ENCODE peak calls at places on chromosomes 5 and 9, in four cellular contexts. T is brain microvascular endothelial cell; W is CD4-positive, alpha-beta memory T cell; E is WERI-Rb-1. D is an unnamed sample.

GRCh38 chr9:128150594-128151342 is 1.5 kb downstream of the LCN2 start:
- DNase-seq in T (no peak), W (no peak), E (peak), D (no peak)

GRCh38 chr5:170302729-170303501 is 5.3 kb upstream of the LCP2 start:
- DNase-seq in T (no peak), W (peak), E (no peak), D (no peak)

GRCh38 chr9:121217609-121218292 is 16.1 kb upstream of the RAB14 start:
- DNase-seq in T (peak), W (no peak), E (no peak), D (no peak)

GRCh38 chr5:3277590-3278196 is 317.9 kb upstream of the IRX1 start:
- DNase-seq in T (no peak), W (no peak), E (no peak), D (no peak)

GRCh38 chr9:89312154-89312616 is 1.2 kb downstream of the CKS2 start:
- DNase-seq in T (no peak), W (no peak), E (no peak), D (no peak)

GRCh38 chr9:132181796-132182521 is 20.1 kb downstream of the NTNG2 start:
- DNase-seq in T (no peak), W (no peak), E (peak), D (no peak)

GRCh38 chr5:136012041-136012804 is 16.6 kb upstream of the TGFBI start:
- DNase-seq in T (no peak), W (no peak), E (no peak), D (no peak)

GRCh38 chr5:66969963-66970362 is 226.6 kb downstream of the CD180 start:
- DNase-seq in T (no peak), W (no peak), E (no peak), D (no peak)

GRCh38 chr5:140674211-140674610 is 835 bp upstream of the DND1 start:
- DNase-seq in T (no peak), W (no peak), E (no peak), D (no peak)

DNA sequence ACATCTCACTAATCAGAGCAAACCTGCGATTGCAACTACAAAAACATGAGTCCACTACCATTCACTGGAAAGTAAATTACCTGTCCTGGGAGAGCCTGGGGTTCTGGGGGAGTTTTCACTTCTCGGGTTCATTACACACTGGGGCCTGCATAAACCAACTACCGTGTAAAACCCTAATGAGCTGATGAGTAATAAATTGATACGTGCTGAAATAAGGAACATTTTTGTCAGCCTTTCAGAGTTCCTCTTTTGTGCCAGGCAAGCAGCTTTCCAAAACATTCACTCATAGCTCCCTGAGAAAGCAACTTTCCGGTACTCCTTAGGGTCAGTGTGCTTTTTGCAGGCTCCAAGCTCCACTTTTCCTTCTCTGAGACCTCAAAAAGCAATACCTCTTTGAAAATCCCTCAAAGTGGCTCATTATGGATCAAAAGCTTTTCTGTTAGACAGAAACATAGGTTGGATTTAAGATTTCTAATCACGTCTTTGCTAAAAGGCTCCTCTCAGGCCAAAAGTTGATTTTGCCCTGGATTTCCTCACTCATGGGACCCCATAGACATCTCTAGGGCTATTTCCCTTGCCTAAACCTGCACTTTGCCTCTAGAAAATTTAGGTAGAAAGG is 74.9 kb downstream of the ST8SIA4 start:
- DNase-seq in T (no peak), W (no peak), E (no peak), D (no peak)
- H3K4me3 ChIP-seq in T (no peak), W (no peak), E (no peak), D (no peak)

GRCh38 chr9:70256123-70256551 is 2.6 kb upstream of the SMC5 start:
- DNase-seq in T (peak), W (no peak), E (no peak), D (peak)
- H3K4me3 ChIP-seq in T (peak), W (no peak), E (no peak), D (peak)

GRCh38 chr5:72281430-72281763 is 38.6 kb downstream of the MRPS27 start:
- DNase-seq in T (no peak), W (no peak), E (no peak), D (no peak)
- H3K4me3 ChIP-seq in T (no peak), W (no peak), E (no peak), D (no peak)

GRCh38 chr9:95462419-95463121 is 54.2 kb downstream of the PTCH1 start:
- DNase-seq in T (peak), W (peak), E (peak), D (peak)
- H3K4me3 ChIP-seq in T (peak), W (peak), E (peak), D (peak)

DNA sequence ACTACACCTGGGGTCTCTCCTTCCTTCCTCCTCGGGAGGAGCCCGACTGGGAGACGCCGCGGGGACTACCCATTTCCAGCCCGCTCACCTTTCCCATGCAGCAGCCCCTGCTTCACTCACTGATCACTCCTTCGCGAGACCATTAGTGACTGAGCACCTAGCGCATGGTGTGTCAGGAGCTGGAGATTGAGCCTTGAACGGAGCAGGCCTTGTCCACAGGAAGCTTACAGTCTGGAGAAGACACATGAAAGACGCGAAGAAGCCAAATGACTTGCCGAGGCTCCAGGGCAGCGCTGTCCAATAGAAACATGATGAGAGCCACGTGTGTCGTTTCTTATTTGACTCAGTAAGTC is 283 bp upstream of the CFAP90 start:
- DNase-seq in T (no peak), W (peak), E (no peak), D (no peak)
- H3K4me3 ChIP-seq in T (peak), W (no peak), E (peak), D (no peak)

DNA sequence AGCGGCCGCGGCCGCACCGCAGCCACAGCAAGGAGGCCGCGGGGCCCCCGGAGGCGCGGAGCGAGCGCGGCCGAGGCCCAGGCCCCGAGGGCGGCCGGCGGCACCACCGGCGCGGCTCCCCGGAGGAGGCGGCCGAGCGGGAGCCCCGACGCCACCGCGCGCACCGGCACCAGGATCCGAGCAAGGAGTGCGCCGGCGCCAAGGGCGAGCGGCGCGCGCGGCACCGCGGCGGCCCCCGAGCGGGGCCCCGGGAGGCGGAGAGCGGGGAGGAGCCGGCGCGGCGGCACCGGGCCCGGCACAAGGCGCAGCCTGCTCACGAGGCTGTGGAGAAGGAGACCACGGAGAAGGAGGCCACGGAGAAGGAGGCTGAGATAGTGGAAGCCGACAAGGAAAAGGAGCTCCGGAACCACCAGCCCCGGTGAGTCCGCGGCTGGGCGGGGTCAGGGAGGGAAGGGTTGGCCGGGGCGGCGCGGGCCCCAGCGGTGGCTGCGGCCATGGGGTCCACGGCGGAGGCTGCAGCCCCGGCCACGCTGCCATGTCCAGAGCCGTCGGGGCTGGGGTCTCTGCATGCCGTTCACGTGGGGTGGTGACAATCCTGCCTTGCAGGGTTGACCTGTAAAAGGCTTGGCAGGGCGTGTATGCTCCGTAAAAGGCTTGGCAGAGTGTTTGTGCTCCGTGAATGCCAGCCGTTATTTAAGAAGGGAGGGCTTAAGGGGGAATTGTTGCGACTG is 146.0 kb downstream of the CACNA1B start:
- DNase-seq in T (no peak), W (no peak), E (no peak), D (no peak)
- H3K4me3 ChIP-seq in T (no peak), W (no peak), E (no peak), D (no peak)

GRCh38 chr5:60521379-60522298 is 178.3 kb downstream of the DEPDC1B start:
- DNase-seq in T (no peak), W (no peak), E (no peak), D (no peak)
- H3K4me3 ChIP-seq in T (no peak), W (no peak), E (no peak), D (no peak)

GRCh38 chr5:115637507-115637906 is 11.7 kb upstream of the TMED7 start:
- DNase-seq in T (no peak), W (no peak), E (no peak), D (no peak)

GRCh38 chr5:115639377-115639776 is 13.5 kb upstream of the TMED7 start:
- DNase-seq in T (no peak), W (no peak), E (no peak), D (no peak)

GRCh38 chr5:115636008-115636407 is 10.2 kb upstream of the TMED7 start:
- DNase-seq in T (no peak), W (no peak), E (no peak), D (no peak)

GRCh38 chr5:115629903-115630302 is 4.1 kb upstream of the TMED7 start:
- DNase-seq in T (no peak), W (no peak), E (no peak), D (no peak)

DNA sequence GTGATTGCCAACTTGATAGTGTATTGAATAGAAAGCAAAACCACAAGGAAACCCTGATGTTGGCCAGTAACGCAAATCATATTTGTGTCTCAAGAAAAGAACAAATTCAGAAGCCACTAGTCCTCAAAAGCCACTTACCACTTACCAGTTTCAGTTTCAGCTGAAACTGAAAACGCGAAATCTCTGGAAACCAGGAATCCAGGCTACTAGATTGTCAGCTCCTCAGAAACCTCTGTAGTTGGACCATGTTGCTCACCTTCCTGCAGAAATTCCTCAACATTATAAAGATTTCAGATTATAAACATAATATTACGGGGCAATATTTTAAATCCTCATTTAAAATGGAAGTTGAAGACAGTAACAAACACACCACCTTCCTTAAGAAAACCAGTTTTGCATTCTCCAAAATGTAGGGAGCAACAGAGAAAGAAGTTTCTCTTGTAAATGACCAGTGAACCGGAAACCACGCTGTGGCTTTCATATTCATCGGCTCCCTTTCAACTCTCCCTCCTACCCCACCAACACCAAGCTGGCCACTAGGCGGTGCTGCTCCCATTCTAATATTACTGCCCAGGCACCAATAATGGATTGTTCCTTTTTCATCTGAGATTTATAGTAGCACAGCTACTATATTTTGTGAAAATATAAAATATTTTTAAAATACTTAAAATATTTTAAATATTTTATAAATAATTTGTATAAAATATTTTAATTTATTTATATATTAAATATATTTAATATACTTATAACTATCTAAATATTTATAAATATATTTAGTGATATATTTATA is 8.7 kb upstream of the TMED7 start:
- DNase-seq in T (peak), W (peak), E (peak), D (no peak)
- H3K4me3 ChIP-seq in T (no peak), W (peak), E (no peak), D (peak)

GRCh38 chr9:105502276-105502675 is 54.4 kb downstream of the FSD1L start:
- DNase-seq in T (no peak), W (no peak), E (no peak), D (no peak)
- H3K4me3 ChIP-seq in T (no peak), W (no peak), E (no peak), D (no peak)

GRCh38 chr9:36470891-36471290 is 70.8 kb upstream of the RNF38 start:
- DNase-seq in T (peak), W (peak), E (no peak), D (no peak)

DNA sequence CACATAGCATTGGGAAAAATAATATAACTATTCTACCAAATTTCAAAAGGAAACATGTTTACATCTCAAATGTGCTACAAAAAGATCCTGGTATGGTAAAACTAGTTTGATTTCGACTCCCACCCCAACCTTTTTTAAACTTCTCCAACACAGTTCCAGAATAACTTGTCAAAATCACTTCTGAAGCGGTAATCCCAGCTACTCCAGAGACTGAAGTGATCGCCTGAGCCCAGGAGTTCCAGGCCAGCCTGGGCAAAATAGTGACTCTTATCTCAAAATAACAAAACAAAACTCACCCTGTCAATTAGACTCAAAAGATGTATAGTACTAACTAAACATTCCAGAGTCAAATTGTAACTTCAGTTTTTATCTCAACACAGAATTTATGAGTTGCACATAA is 71.3 kb upstream of the RNF38 start:
- DNase-seq in T (no peak), W (no peak), E (no peak), D (no peak)
- H3K4me3 ChIP-seq in T (no peak), W (peak), E (no peak), D (no peak)

D was measured in AG09309.